ENCODE peak calls at places on chromosome 14, in nine cellular contexts. U is activated CD4-positive, alpha-beta T cell treated with anti-CD3 and anti-CD28 coated beads, Interleukin-2, amount 50 U/mL, for 4 hours; Q is HuH-7.5; M is NCI-H2171; O is amniotic stem cell; Z is GM03348; I is ELF-1; A is stimulated activated CD4-positive, alpha-beta T cell treated with anti-CD3 and anti-CD28 coated beads, Interleukin-15, amount 100 ng/mL, for 1 hour; D is ELR. J is an unnamed sample.

GRCh38 chr14:103801459-103801858 is 45.9 kb downstream of the PPP1R13B start:
- DNase-seq in Q (no peak), D (peak), I (no peak), U (no peak), A (no peak), O (no peak), Z (peak), M (no peak), J (no peak)

GRCh38 chr14:101354726-101355125 is 206.6 kb upstream of the DIO3 start:
- DNase-seq in A (no peak), D (no peak), M (no peak), Z (no peak), O (no peak), Q (no peak), I (no peak), U (no peak), J (no peak)

GRCh38 chr14:96852823-96853422 is 55.7 kb downstream of the VRK1 start:
- DNase-seq in A (no peak), Q (no peak), O (peak), M (peak), Z (peak), I (no peak), D (peak), U (no peak), J (peak)

GRCh38 chr14:50011242-50011641 is 105.1 kb downstream of the VCPKMT start:
- DNase-seq in O (no peak), A (no peak), Z (no peak), I (no peak), Q (no peak), M (no peak), U (no peak), D (no peak), J (no peak)

GRCh38 chr14:101088714-101089113 is 185.2 kb upstream of the RTL1 start:
- DNase-seq in D (no peak), Q (no peak), U (no peak), I (no peak), M (no peak), Z (no peak), A (no peak), O (no peak), J (no peak)

GRCh38 chr14:99633913-99634312 is 11.0 kb upstream of the HHIPL1 start:
- DNase-seq in U (no peak), Q (no peak), D (no peak), O (no peak), A (no peak), I (no peak), Z (no peak), M (peak), J (no peak)

GRCh38 chr14:101118746-101119610 is 215.5 kb upstream of the RTL1 start:
- DNase-seq in D (no peak), A (no peak), M (no peak), Z (no peak), I (no peak), Q (no peak), O (no peak), U (no peak), J (no peak)

GRCh38 chr14:96631030-96631429 is 128.8 kb downstream of the PAPOLA start:
- DNase-seq in I (no peak), O (no peak), Z (no peak), Q (no peak), M (no peak), A (no peak), U (no peak), D (no peak), J (no peak)

GRCh38 chr14:51554339-51554920 is 97.3 kb upstream of the FRMD6 start:
- DNase-seq in O (peak), A (no peak), I (no peak), M (no peak), D (peak), Z (peak), U (no peak), Q (no peak), J (peak)

GRCh38 chr14:94571395-94571794 is 9.8 kb upstream of the SERPINA5 start:
- DNase-seq in A (no peak), U (no peak), M (no peak), Q (no peak), I (no peak), D (no peak), Z (no peak), O (no peak), J (no peak)

GRCh38 chr14:44767646-44768173 is 194.0 kb downstream of the KLHL28 start:
- DNase-seq in Q (no peak), I (peak), O (no peak), A (no peak), Z (no peak), U (no peak), M (no peak), D (no peak), J (no peak)

GRCh38 chr14:64700894-64701293 is 3.3 kb upstream of the PLEKHG3 start:
- DNase-seq in M (no peak), O (no peak), I (no peak), D (no peak), A (no peak), Q (no peak), Z (no peak), U (no peak), J (no peak)

GRCh38 chr14:28761438-28762289 is 4.9 kb upstream of the FOXG1 start:
- DNase-seq in Z (no peak), Q (no peak), M (no peak), O (no peak), U (no peak), D (no peak), I (no peak), A (no peak), J (no peak)

GRCh38 chr14:92507174-92507768 is 6.3 kb upstream of the RIN3 start:
- DNase-seq in U (no peak), I (no peak), M (peak), O (no peak), A (no peak), Q (no peak), D (no peak), Z (no peak), J (no peak)

GRCh38 chr14:72565200-72565599 is 328.7 kb downstream of the DPF3 start:
- DNase-seq in U (no peak), M (no peak), A (no peak), Z (no peak), D (no peak), Q (no peak), O (no peak), I (no peak), J (no peak)

GRCh38 chr14:101954501-101954900 is 9.9 kb upstream of the DYNC1H1 start:
- DNase-seq in O (no peak), I (no peak), M (no peak), D (no peak), U (no peak), Z (no peak), A (no peak), Q (no peak), J (no peak)

GRCh38 chr14:23828611-23829010 is 125.0 kb upstream of the DHRS4 start:
- DNase-seq in M (no peak), O (no peak), D (no peak), Q (no peak), Z (no peak), A (no peak), I (no peak), U (no peak), J (no peak)

GRCh38 chr14:41607966-41608663 is 1.4 kb downstream of the LRFN5 start:
- DNase-seq in Q (peak), I (peak), D (peak), Z (peak), U (no peak), A (no peak), M (peak), O (no peak), J (no peak)

GRCh38 chr14:81066672-81067071 is 111.3 kb downstream of the TSHR start:
- DNase-seq in Q (no peak), Z (no peak), O (no peak), A (no peak), U (no peak), I (no peak), M (no peak), D (no peak), J (no peak)

GRCh38 chr14:38828183-38828877 is 274.7 kb downstream of the SEC23A start:
- DNase-seq in M (no peak), I (no peak), O (no peak), U (no peak), D (no peak), Q (no peak), A (no peak), Z (no peak), J (no peak)

GRCh38 chr14:37116933-37117844 is 55.2 kb downstream of the SLC25A21 start:
- DNase-seq in Q (no peak), A (no peak), Z (peak), M (peak), U (no peak), I (no peak), D (peak), O (no peak), J (peak)

GRCh38 chr14:22569106-22569748 is 19.8 kb downstream of the DAD1 start:
- DNase-seq in Q (no peak), U (no peak), O (no peak), A (no peak), Z (no peak), D (no peak), I (no peak), M (no peak), J (no peak)

GRCh38 chr14:57275023-57275664 is 6.4 kb downstream of the AP5M1 start:
- DNase-seq in Q (no peak), U (no peak), D (peak), Z (no peak), M (no peak), I (no peak), O (no peak), A (no peak), J (no peak)

GRCh38 chr14:102071283-102071998 is 15.4 kb downstream of the HSP90AA1 start:
- DNase-seq in A (no peak), M (no peak), D (peak), O (no peak), Q (no peak), U (no peak), I (no peak), Z (peak), J (peak)

GRCh38 chr14:35113308-35113950 is 8.4 kb downstream of the PPP2R3C start:
- DNase-seq in I (peak), D (no peak), M (no peak), O (no peak), Z (no peak), Q (no peak), A (no peak), U (no peak), J (no peak)

GRCh38 chr14:89270439-89271227 is 146.4 kb downstream of the FOXN3 start:
- DNase-seq in I (no peak), U (no peak), A (no peak), D (no peak), Z (no peak), Q (no peak), M (no peak), O (no peak), J (no peak)

GRCh38 chr14:64584185-64584584 is 34.4 kb downstream of the PPP1R36 start:
- DNase-seq in I (no peak), O (no peak), D (no peak), Q (no peak), M (peak), Z (no peak), U (no peak), A (no peak), J (no peak)

GRCh38 chr14:68580676-68581075 is 212.2 kb downstream of the ZFP36L1 start:
- DNase-seq in Q (no peak), I (no peak), A (no peak), D (no peak), Z (no peak), O (no peak), U (no peak), M (no peak), J (no peak)